ENCODE peak calls at places on chromosome 12, in six cellular contexts. A is cardiac muscle cell, G is tibial artery, W is H9, I is hepatocyte, Q is psoas muscle. D is an unnamed sample.

GRCh38 chr12:4116251-4117111 is 157.1 kb upstream of the CCND2 start:
- DNase-seq in Q (no peak), A (peak; percentile 77), G (no peak), W (peak; percentile 64), I (peak; percentile 37), D (no peak)

GRCh38 chr12:45674181-45674580 is 55.3 kb upstream of the ARID2 start:
- DNase-seq in I (no peak), Q (no peak), G (no peak), W (no peak), A (peak; percentile 28), D (no peak)

GRCh38 chr12:51850933-51851244 is 2.4 kb upstream of the FIGNL2 start:
- DNase-seq in A (no peak), I (no peak), W (no peak), G (no peak), Q (no peak), D (no peak)

GRCh38 chr12:132222096-132222807 is 78.0 kb downstream of the NOC4L start:
- DNase-seq in I (peak; percentile 46), W (no peak), Q (no peak), A (peak; percentile 49), G (peak; percentile 50), D (peak; percentile 69)

GRCh38 chr12:82970614-82971013 is 283.9 kb downstream of the TMTC2 start:
- DNase-seq in A (no peak), G (no peak), I (no peak), Q (no peak), W (no peak), D (no peak)

GRCh38 chr12:39505025-39505424 is 62.1 kb upstream of the KIF21A start:
- DNase-seq in I (no peak), G (no peak), A (no peak), Q (no peak), W (no peak), D (no peak)

GRCh38 chr12:87756111-87756510 is 273.1 kb downstream of the C12orf50 start:
- DNase-seq in W (no peak), I (peak; percentile 5), Q (no peak), G (no peak), A (peak; percentile 98), D (no peak)

GRCh38 chr12:102298022-102298421 is 100.4 kb upstream of the PMCH start:
- DNase-seq in W (no peak), I (no peak), A (peak; percentile 60), G (no peak), Q (no peak), D (no peak)

GRCh38 chr12:627863-628805 is 35.1 kb downstream of the NINJ2 start:
- DNase-seq in A (no peak), G (no peak), I (no peak), Q (peak; percentile 91), W (no peak), D (no peak)

GRCh38 chr12:42794811-42795210 is 205.3 kb upstream of the PRICKLE1 start:
- DNase-seq in A (no peak), W (no peak), G (no peak), I (no peak), Q (no peak), D (no peak)

GRCh38 chr12:5861426-5861825 is 83.6 kb downstream of the ANO2 start:
- DNase-seq in Q (peak; percentile 76), A (no peak), G (no peak), W (no peak), I (no peak), D (no peak)

GRCh38 chr12:43776498-43776897 is 17.7 kb downstream of the IRAK4 start:
- DNase-seq in I (peak; percentile 46), Q (no peak), W (no peak), A (peak; percentile 47), G (no peak), D (no peak)

GRCh38 chr12:70670948-70671347 is 33.7 kb upstream of the PTPRB start:
- DNase-seq in A (no peak), Q (no peak), W (no peak), I (no peak), G (no peak), D (no peak)

GRCh38 chr12:121399391-121400331 is at the start of gene RNF34:
- DNase-seq in I (peak; percentile 99), W (peak; percentile 100), Q (peak; percentile 100), A (peak; percentile 99), G (peak; percentile 99), D (peak; percentile 100)

GRCh38 chr12:31521972-31522371 is 69.0 kb downstream of the DENND5B start:
- DNase-seq in W (no peak), G (no peak), I (no peak), Q (no peak), A (no peak), D (no peak)

GRCh38 chr12:33330940-33331339 is 108.7 kb downstream of the SYT10 start:
- DNase-seq in I (peak; percentile 21), A (no peak), W (no peak), Q (no peak), G (no peak), D (no peak)

GRCh38 chr12:85805654-85806053 is 30.6 kb downstream of the RASSF9 start:
- DNase-seq in Q (no peak), A (peak; percentile 72), G (no peak), W (no peak), I (no peak), D (no peak)

GRCh38 chr12:82803201-82803600 is 116.5 kb downstream of the TMTC2 start:
- DNase-seq in Q (no peak), A (no peak), W (no peak), I (no peak), G (no peak), D (no peak)

DNA sequence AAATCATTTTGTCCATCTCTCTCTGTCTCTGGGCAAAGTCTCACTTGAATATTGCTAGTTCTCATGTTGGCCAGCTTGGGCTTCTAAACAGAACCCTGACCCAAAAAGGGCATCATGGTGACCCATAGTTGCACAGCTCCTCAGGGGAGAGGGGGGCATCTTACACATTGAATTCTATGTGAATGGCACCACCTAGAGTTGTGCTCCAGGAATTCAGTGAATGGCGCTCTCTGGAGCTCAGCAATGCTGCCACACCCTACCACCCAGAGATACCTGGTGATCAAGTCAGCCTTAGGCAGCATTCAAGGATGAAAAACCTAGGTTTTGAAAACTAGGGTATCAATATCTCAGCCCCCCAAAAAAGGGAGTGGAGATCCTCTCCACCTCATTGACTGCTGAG is 50.6 kb downstream of the SMUG1 start:
- DNase-seq in G (no peak), Q (no peak), W (no peak), A (no peak), I (no peak), D (no peak)
- H3K27me3 ChIP-seq in G (no peaks in the 10 kb centered on the region), Q (no peaks in the 10 kb centered on the region), W (peaks cover 12% of the 10 kb centered on the region), A (peaks cover 81% of the 10 kb centered on the region), I (no peaks in the 10 kb centered on the region), D (peaks cover 24% of the 10 kb centered on the region)

GRCh38 chr12:1832801-1833595 is 12.6 kb downstream of the LRTM2 start:
- DNase-seq in G (no peak), Q (peak; percentile 39), A (no peak), I (no peak), W (no peak), D (no peak)
- H3K27me3 ChIP-seq in G (peaks cover 65% of the 10 kb centered on the region), Q (no peaks in the 10 kb centered on the region), A (peaks cover 26% of the 10 kb centered on the region), I (no peaks in the 10 kb centered on the region), W (no peaks in the 10 kb centered on the region), D (peaks cover 24% of the 10 kb centered on the region)

GRCh38 chr12:28568709-28569108 is 378.5 kb downstream of the CCDC91 start:
- DNase-seq in I (no peak), G (no peak), Q (no peak), A (no peak), W (no peak), D (no peak)

GRCh38 chr12:28575593-28576205 is 385.4 kb downstream of the CCDC91 start:
- DNase-seq in I (no peak), G (no peak), Q (no peak), W (no peak), A (no peak), D (no peak)

GRCh38 chr12:28568083-28568482 is 377.8 kb downstream of the CCDC91 start:
- DNase-seq in I (peak; percentile 53), W (no peak), Q (no peak), A (peak; percentile 63), G (no peak), D (no peak)

GRCh38 chr12:28574746-28575592 is 384.7 kb downstream of the CCDC91 start:
- DNase-seq in A (no peak), I (no peak), G (no peak), Q (no peak), W (no peak), D (no peak)

GRCh38 chr12:28569698-28570411 is 379.6 kb downstream of the CCDC91 start:
- DNase-seq in A (peak; percentile 74), Q (no peak), W (no peak), G (no peak), I (no peak), D (no peak)
- H3K27me3 ChIP-seq in A (no peaks in the 10 kb centered on the region), Q (no peaks in the 10 kb centered on the region), W (no peaks in the 10 kb centered on the region), G (no peaks in the 10 kb centered on the region), I (no peaks in the 10 kb centered on the region), D (no peaks in the 10 kb centered on the region)

GRCh38 chr12:114404451-114405198 is 1.3 kb downstream of the TBX5 start:
- DNase-seq in A (peak; percentile 40), G (no peak), Q (no peak), I (no peak), W (no peak), D (no peak)

GRCh38 chr12:114405449-114406271 is at the start of gene TBX5:
- DNase-seq in Q (no peak), A (peak; percentile 75), G (no peak), I (peak; percentile 62), W (peak; percentile 67), D (no peak)

GRCh38 chr12:114403690-114404450 is 2.1 kb downstream of the TBX5 start:
- DNase-seq in W (peak; percentile 83), I (no peak), G (no peak), Q (no peak), A (peak; percentile 71), D (no peak)

GRCh38 chr12:114406326-114407033 is 536 bp upstream of the TBX5 start:
- DNase-seq in I (no peak), Q (no peak), W (no peak), A (peak; percentile 63), G (no peak), D (no peak)

GRCh38 chr12:114405199-114405448 is 820 bp downstream of the TBX5 start:
- DNase-seq in A (peak; percentile 49), I (no peak), G (no peak), Q (no peak), W (no peak), D (no peak)
- H3K27me3 ChIP-seq in A (peaks cover 73% of the 10 kb centered on the region), I (peaks cover 98% of the 10 kb centered on the region), G (peaks cover 97% of the 10 kb centered on the region), Q (no peaks in the 10 kb centered on the region), W (peaks cover 100% of the 10 kb centered on the region), D (peaks cover 94% of the 10 kb centered on the region)

GRCh38 chr12:94290353-94290752 is 142.0 kb downstream of the PLXNC1 start:
- DNase-seq in G (no peak), I (no peak), A (no peak), Q (no peak), W (no peak), D (no peak)
- H3K27me3 ChIP-seq in G (no peaks in the 10 kb centered on the region), I (peaks cover 8% of the 10 kb centered on the region), A (no peaks in the 10 kb centered on the region), Q (no peaks in the 10 kb centered on the region), W (no peaks in the 10 kb centered on the region), D (no peaks in the 10 kb centered on the region)

GRCh38 chr12:109673379-109673778 is 40.2 kb upstream of the FAM222A start:
- DNase-seq in G (no peak), W (no peak), I (no peak), A (no peak), Q (no peak), D (no peak)
- H3K27me3 ChIP-seq in G (peaks cover 64% of the 10 kb centered on the region), W (no peaks in the 10 kb centered on the region), I (no peaks in the 10 kb centered on the region), A (no peaks in the 10 kb centered on the region), Q (no peaks in the 10 kb centered on the region), D (no peaks in the 10 kb centered on the region)